ENCODE peak calls at places on chromosome 16, in seven cellular contexts. R is left ventricle myocardium inferior; S is NT2/D1; W is CD8-positive, alpha-beta memory T cell; Q is upper lobe of right lung; A is Peyer's patch; Z is Karpas-422. Y is an unnamed sample.

GRCh38 chr16:70512456-70512855 is 10.9 kb downstream of the COG4 start:
- DNase-seq in R (no peak), S (no peak), W (no peak), Q (no peak), A (no peak), Z (no peak), Y (no peak)

GRCh38 chr16:46830417-46830901 is 521 bp downstream of the C16orf87 start:
- DNase-seq in R (peak; percentile 52), S (no peak), W (peak; percentile 60), Q (peak; percentile 80), A (no peak), Z (peak; percentile 75), Y (no peak)

GRCh38 chr16:66477028-66477515 is 50.0 kb downstream of the BEAN1 start:
- DNase-seq in R (no peak), S (no peak), W (no peak), Q (no peak), A (no peak), Z (no peak), Y (no peak)

GRCh38 chr16:70696952-70697600 is 11.2 kb upstream of the MTSS2 start:
- DNase-seq in R (no peak), S (no peak), W (no peak), Q (peak; percentile 82), A (no peak), Z (no peak), Y (no peak)

GRCh38 chr16:57374067-57374534 is 1.8 kb downstream of the CX3CL1 start:
- DNase-seq in R (no peak), S (no peak), W (no peak), Q (no peak), A (no peak), Z (no peak), Y (no peak)

GRCh38 chr16:24497405-24497804 is 42.0 kb upstream of the RBBP6 start:
- DNase-seq in R (no peak), S (no peak), W (no peak), Q (no peak), A (no peak), Z (no peak), Y (no peak)

GRCh38 chr16:75309899-75310430 is 58.5 kb upstream of the BCAR1 start:
- DNase-seq in R (no peak), S (no peak), W (no peak), Q (no peak), A (no peak), Z (no peak), Y (no peak)

GRCh38 chr16:69555437-69555836 is 10.3 kb upstream of the NFAT5 start:
- DNase-seq in R (no peak), S (no peak), W (no peak), Q (no peak), A (no peak), Z (no peak), Y (no peak)

GRCh38 chr16:58022601-58023371 is 2.8 kb upstream of the MMP15 start:
- DNase-seq in R (peak; percentile 81), S (no peak), W (no peak), Q (peak; percentile 92), A (peak; percentile 65), Z (no peak), Y (no peak)

GRCh38 chr16:79261461-79261860 is 339.1 kb downstream of the MAF start:
- DNase-seq in R (peak; percentile 57), S (peak; percentile 52), W (peak; percentile 59), Q (peak; percentile 70), A (peak; percentile 65), Z (peak; percentile 69), Y (no peak)

GRCh38 chr16:10828851-10829331 is 10.3 kb upstream of the TVP23A start:
- DNase-seq in R (peak; percentile 96), S (no peak), W (no peak), Q (peak; percentile 97), A (peak; percentile 81), Z (no peak), Y (peak; percentile 95)

GRCh38 chr16:68860978-68861892 is 17.9 kb downstream of the TANGO6 start:
- DNase-seq in R (no peak), S (no peak), W (no peak), Q (no peak), A (no peak), Z (no peak), Y (no peak)

GRCh38 chr16:22335668-22336246 is 38.5 kb downstream of the POLR3E start:
- DNase-seq in R (no peak), S (no peak), W (no peak), Q (no peak), A (no peak), Z (no peak), Y (no peak)

GRCh38 chr16:29858974-29859373 is 4.1 kb downstream of the CDIPT start:
- DNase-seq in R (no peak), S (no peak), W (no peak), Q (no peak), A (no peak), Z (no peak), Y (no peak)

GRCh38 chr16:67928561-67929364 is 2.9 kb downstream of the CTRL start:
- DNase-seq in R (peak; percentile 65), S (no peak), W (peak; percentile 81), Q (peak; percentile 83), A (peak; percentile 82), Z (peak; percentile 93), Y (no peak)

GRCh38 chr16:56748191-56748590 is 18.3 kb downstream of the NUP93 start:
- DNase-seq in R (no peak), S (no peak), W (no peak), Q (no peak), A (no peak), Z (no peak), Y (no peak)

GRCh38 chr16:11446566-11447119 is 101.4 kb downstream of the RMI2 start:
- DNase-seq in R (no peak), S (no peak), W (no peak), Q (no peak), A (no peak), Z (no peak), Y (no peak)

GRCh38 chr16:11793840-11794239 is 3.2 kb downstream of the ZC3H7A start:
- DNase-seq in R (no peak), S (no peak), W (no peak), Q (peak; percentile 40), A (peak; percentile 67), Z (no peak), Y (no peak)

GRCh38 chr16:68332411-68333121 is 21.7 kb downstream of the PRMT7 start:
- DNase-seq in R (no peak), S (no peak), W (no peak), Q (no peak), A (no peak), Z (no peak), Y (no peak)

GRCh38 chr16:19434584-19434983 is 16.9 kb downstream of the TMC5 start:
- DNase-seq in R (no peak), S (no peak), W (no peak), Q (no peak), A (no peak), Z (no peak), Y (no peak)

GRCh38 chr16:74829637-74830036 is 55.0 kb upstream of the FA2H start:
- DNase-seq in R (no peak), S (no peak), W (no peak), Q (no peak), A (no peak), Z (no peak), Y (no peak)

GRCh38 chr16:76639685-76640289 is 362.6 kb downstream of the CNTNAP4 start:
- DNase-seq in R (no peak), S (peak; percentile 46), W (no peak), Q (no peak), A (no peak), Z (peak; percentile 62), Y (no peak)

GRCh38 chr16:19876501-19877059 is 8.1 kb downstream of the GPRC5B start:
- DNase-seq in R (no peak), S (no peak), W (no peak), Q (no peak), A (no peak), Z (no peak), Y (no peak)

GRCh38 chr16:11224096-11224893 is 31.7 kb downstream of the SOCS1 start:
- DNase-seq in R (peak; percentile 85), S (no peak), W (peak; percentile 74), Q (peak; percentile 90), A (peak; percentile 73), Z (peak; percentile 62), Y (peak; percentile 95)

GRCh38 chr16:29991571-29991904 is 3.9 kb downstream of the HIRIP3 start:
- DNase-seq in R (no peak), S (no peak), W (no peak), Q (no peak), A (no peak), Z (peak; percentile 38), Y (no peak)

GRCh38 chr16:85304337-85304736 is 192.1 kb upstream of the CIBAR2 start:
- DNase-seq in R (no peak), S (no peak), W (no peak), Q (no peak), A (no peak), Z (no peak), Y (no peak)

GRCh38 chr16:85303354-85303883 is 191.1 kb upstream of the CIBAR2 start:
- DNase-seq in R (peak; percentile 60), S (peak; percentile 48), W (peak; percentile 71), Q (peak; percentile 84), A (peak; percentile 77), Z (peak; percentile 84), Y (no peak)

GRCh38 chr16:85302018-85302847 is 190.0 kb upstream of the CIBAR2 start:
- DNase-seq in R (no peak), S (no peak), W (no peak), Q (no peak), A (no peak), Z (no peak), Y (no peak)

GRCh38 chr16:85301171-85301690 is 189.0 kb upstream of the CIBAR2 start:
- DNase-seq in R (no peak), S (no peak), W (no peak), Q (no peak), A (no peak), Z (no peak), Y (no peak)

GRCh38 chr16:85302848-85303353 is 190.6 kb upstream of the CIBAR2 start:
- DNase-seq in R (no peak), S (no peak), W (no peak), Q (no peak), A (no peak), Z (no peak), Y (no peak)
- H3K4me3 ChIP-seq in R (no peak overlapping the region), S (no peak overlapping the region), W (no peak overlapping the region), Q (no peak overlapping the region), A (peak overlapping the region; percentile 19), Z (no peak overlapping the region), Y (no peak overlapping the region)

DNA sequence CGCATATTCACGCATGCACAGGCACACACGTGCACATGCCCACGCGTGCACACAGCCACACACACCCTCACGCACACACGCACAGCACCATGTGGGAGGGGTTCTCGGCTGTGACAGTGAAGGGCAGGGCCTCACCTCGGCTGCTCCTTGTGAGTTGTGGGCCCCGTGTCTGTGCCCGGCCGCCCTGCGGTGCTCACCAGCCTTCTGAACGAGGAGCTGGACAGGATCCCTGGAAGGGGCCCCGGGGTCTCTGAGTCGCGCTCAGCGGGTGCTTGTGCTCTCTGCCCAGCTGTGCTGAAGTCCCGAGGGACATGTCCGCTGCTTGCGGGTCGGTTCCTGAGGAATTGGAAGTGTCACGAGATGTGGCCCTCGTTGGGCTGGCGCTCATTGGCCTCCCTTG is 16.1 kb downstream of the TSC2 start:
- DNase-seq in R (no peak), S (no peak), W (no peak), Q (no peak), A (no peak), Z (no peak), Y (no peak)
- H3K36me3 ChIP-seq in R (peaks cover 95% of the 10 kb centered on the region), S (peaks cover 79% of the 10 kb centered on the region), W (peaks cover 8% of the 10 kb centered on the region), Q (peaks cover 67% of the 10 kb centered on the region), A (peaks cover 90% of the 10 kb centered on the region), Z (peaks cover 5% of the 10 kb centered on the region), Y (peaks cover 89% of the 10 kb centered on the region)

GRCh38 chr16:62035115-62036092 is 834 bp downstream of the CDH8 start:
- DNase-seq in R (no peak), S (peak; percentile 77), W (no peak), Q (no peak), A (no peak), Z (no peak), Y (no peak)
- H3K4me3 ChIP-seq in R (peak overlapping the region; percentile 62), S (peak overlapping the region; percentile 57), W (no peak overlapping the region), Q (no peak overlapping the region), A (no peak overlapping the region), Z (no peak overlapping the region), Y (peak overlapping the region; percentile 45)

GRCh38 chr16:72173997-72174396 is 2.0 kb upstream of the PMFBP1 start:
- DNase-seq in R (no peak), S (no peak), W (no peak), Q (no peak), A (no peak), Z (no peak), Y (no peak)
- H3K36me3 ChIP-seq in R (no peaks in the 10 kb centered on the region), S (no peaks in the 10 kb centered on the region), W (no peaks in the 10 kb centered on the region), Q (no peaks in the 10 kb centered on the region), A (no peaks in the 10 kb centered on the region), Z (no peaks in the 10 kb centered on the region), Y (no peaks in the 10 kb centered on the region)